ENCODE peak calls at places on chromosomes 2 and 18, in six cellular contexts. One of them, this sample, is unnamed.

GRCh38 chr18:4839639-4840038 is 357.4 kb downstream of the AKAIN1 start:
- DNase-seq in tibial artery: no peak
- DNase-seq in CD8-positive, alpha-beta memory T cell: no peak
- DNase-seq in activated effector memory CD4-positive, alpha-beta T cell treated with Interleukin-2 at 50 U/mL for 16 hours: no peak
- DNase-seq in HL-60: no peak
- DNase-seq in AG04450: no peak
- DNase-seq in this sample: no peak

GRCh38 chr2:175062787-175063585 is 57.8 kb upstream of the CHN1 start:
- DNase-seq in tibial artery: no peak
- DNase-seq in activated effector memory CD4-positive, alpha-beta T cell treated with Interleukin-2 at 50 U/mL for 16 hours: no peak
- DNase-seq in AG04450: no peak
- DNase-seq in CD8-positive, alpha-beta memory T cell: no peak
- DNase-seq in HL-60: no peak
- DNase-seq in this sample: no peak

GRCh38 chr2:128302744-128303067 is 16.0 kb downstream of the HS6ST1 start:
- DNase-seq in HL-60: no peak
- DNase-seq in CD8-positive, alpha-beta memory T cell: no peak
- DNase-seq in activated effector memory CD4-positive, alpha-beta T cell treated with Interleukin-2 at 50 U/mL for 16 hours: no peak
- DNase-seq in tibial artery: no peak
- DNase-seq in AG04450: no peak
- DNase-seq in this sample: no peak

GRCh38 chr2:151049746-151050145 is 211.9 kb downstream of the RBM43 start:
- DNase-seq in activated effector memory CD4-positive, alpha-beta T cell treated with Interleukin-2 at 50 U/mL for 16 hours: no peak
- DNase-seq in CD8-positive, alpha-beta memory T cell: no peak
- DNase-seq in tibial artery: no peak
- DNase-seq in AG04450: no peak
- DNase-seq in HL-60: no peak
- DNase-seq in this sample: no peak

GRCh38 chr2:53715568-53715967 is 52.0 kb upstream of the CHAC2 start:
- DNase-seq in tibial artery: no peak
- DNase-seq in activated effector memory CD4-positive, alpha-beta T cell treated with Interleukin-2 at 50 U/mL for 16 hours: no peak
- DNase-seq in HL-60: no peak
- DNase-seq in CD8-positive, alpha-beta memory T cell: no peak
- DNase-seq in AG04450: no peak
- DNase-seq in this sample: no peak

GRCh38 chr2:31660812-31661335 is 80.1 kb upstream of the SRD5A2 start:
- DNase-seq in CD8-positive, alpha-beta memory T cell: no peak
- DNase-seq in tibial artery: no peak
- DNase-seq in HL-60: no peak
- DNase-seq in activated effector memory CD4-positive, alpha-beta T cell treated with Interleukin-2 at 50 U/mL for 16 hours: no peak
- DNase-seq in AG04450: no peak
- DNase-seq in this sample: no peak

GRCh38 chr2:159872353-159872752 is 74.3 kb upstream of the CD302 start:
- DNase-seq in tibial artery: no peak
- DNase-seq in HL-60: no peak
- DNase-seq in activated effector memory CD4-positive, alpha-beta T cell treated with Interleukin-2 at 50 U/mL for 16 hours: no peak
- DNase-seq in CD8-positive, alpha-beta memory T cell: no peak
- DNase-seq in AG04450: no peak
- DNase-seq in this sample: no peak

GRCh38 chr2:111640480-111640879 is 243.5 kb downstream of the ANAPC1 start:
- DNase-seq in HL-60: peak; percentile 58
- DNase-seq in CD8-positive, alpha-beta memory T cell: no peak
- DNase-seq in tibial artery: no peak
- DNase-seq in activated effector memory CD4-positive, alpha-beta T cell treated with Interleukin-2 at 50 U/mL for 16 hours: no peak
- DNase-seq in AG04450: no peak
- DNase-seq in this sample: peak; percentile 12

GRCh38 chr2:23843051-23843976 is 83.6 kb downstream of the ATAD2B start:
- DNase-seq in HL-60: no peak
- DNase-seq in tibial artery: no peak
- DNase-seq in AG04450: no peak
- DNase-seq in CD8-positive, alpha-beta memory T cell: no peak
- DNase-seq in activated effector memory CD4-positive, alpha-beta T cell treated with Interleukin-2 at 50 U/mL for 16 hours: no peak
- DNase-seq in this sample: no peak

GRCh38 chr18:63238711-63239110 is 80.9 kb downstream of the BCL2 start:
- DNase-seq in activated effector memory CD4-positive, alpha-beta T cell treated with Interleukin-2 at 50 U/mL for 16 hours: no peak
- DNase-seq in CD8-positive, alpha-beta memory T cell: no peak
- DNase-seq in tibial artery: no peak
- DNase-seq in HL-60: no peak
- DNase-seq in AG04450: no peak
- DNase-seq in this sample: no peak

GRCh38 chr2:171327043-171327496 is 106.7 kb downstream of the METTL8 start:
- DNase-seq in activated effector memory CD4-positive, alpha-beta T cell treated with Interleukin-2 at 50 U/mL for 16 hours: no peak
- DNase-seq in HL-60: no peak
- DNase-seq in AG04450: no peak
- DNase-seq in tibial artery: no peak
- DNase-seq in CD8-positive, alpha-beta memory T cell: no peak
- DNase-seq in this sample: no peak

GRCh38 chr2:55502590-55503141 is 16.9 kb upstream of the CFAP36 start:
- DNase-seq in activated effector memory CD4-positive, alpha-beta T cell treated with Interleukin-2 at 50 U/mL for 16 hours: no peak
- DNase-seq in tibial artery: no peak
- DNase-seq in HL-60: no peak
- DNase-seq in AG04450: no peak
- DNase-seq in CD8-positive, alpha-beta memory T cell: no peak
- DNase-seq in this sample: no peak

GRCh38 chr2:104929663-104930062 is 75.7 kb downstream of the POU3F3 start:
- DNase-seq in CD8-positive, alpha-beta memory T cell: no peak
- DNase-seq in activated effector memory CD4-positive, alpha-beta T cell treated with Interleukin-2 at 50 U/mL for 16 hours: no peak
- DNase-seq in tibial artery: no peak
- DNase-seq in AG04450: no peak
- DNase-seq in HL-60: no peak
- DNase-seq in this sample: no peak

GRCh38 chr18:9475643-9476580 is 599 bp downstream of the RALBP1 start:
- DNase-seq in activated effector memory CD4-positive, alpha-beta T cell treated with Interleukin-2 at 50 U/mL for 16 hours: no peak
- DNase-seq in CD8-positive, alpha-beta memory T cell: peak; percentile 48
- DNase-seq in tibial artery: no peak
- DNase-seq in HL-60: peak; percentile 74
- DNase-seq in AG04450: no peak
- DNase-seq in this sample: peak; percentile 43

GRCh38 chr18:59419386-59419785 is 60.3 kb upstream of the LMAN1 start:
- DNase-seq in AG04450: peak; percentile 15
- DNase-seq in activated effector memory CD4-positive, alpha-beta T cell treated with Interleukin-2 at 50 U/mL for 16 hours: no peak
- DNase-seq in CD8-positive, alpha-beta memory T cell: no peak
- DNase-seq in HL-60: no peak
- DNase-seq in tibial artery: no peak
- DNase-seq in this sample: no peak

GRCh38 chr18:79411614-79412526 is 16.1 kb downstream of the NFATC1 start:
- DNase-seq in AG04450: no peak
- DNase-seq in activated effector memory CD4-positive, alpha-beta T cell treated with Interleukin-2 at 50 U/mL for 16 hours: no peak
- DNase-seq in HL-60: no peak
- DNase-seq in CD8-positive, alpha-beta memory T cell: no peak
- DNase-seq in tibial artery: peak; percentile 59
- DNase-seq in this sample: no peak

GRCh38 chr2:207370646-207371045 is 159.1 kb upstream of the CREB1 start:
- DNase-seq in HL-60: no peak
- DNase-seq in activated effector memory CD4-positive, alpha-beta T cell treated with Interleukin-2 at 50 U/mL for 16 hours: no peak
- DNase-seq in CD8-positive, alpha-beta memory T cell: no peak
- DNase-seq in tibial artery: no peak
- DNase-seq in AG04450: no peak
- DNase-seq in this sample: no peak

GRCh38 chr2:112884869-112885502 is 26.0 kb upstream of the IL37 start:
- DNase-seq in activated effector memory CD4-positive, alpha-beta T cell treated with Interleukin-2 at 50 U/mL for 16 hours: peak; percentile 60
- DNase-seq in CD8-positive, alpha-beta memory T cell: peak; percentile 45
- DNase-seq in AG04450: no peak
- DNase-seq in tibial artery: no peak
- DNase-seq in HL-60: peak; percentile 74
- DNase-seq in this sample: peak; percentile 9

This sample was measured in MV-4-11.